ENCODE peak calls at places on chromosome 10, in six cellular contexts. C is islet precursor cell, G is endodermal cell, Y is left ventricle myocardium inferior, U is AG09309, X is WTC11. S is an unnamed sample.

GRCh38 chr10:112650588-112651030 is 203.6 kb downstream of the VTI1A start:
- DNase-seq in C (no peak), Y (no peak), G (no peak), U (no peak), X (no peak), S (no peak)

GRCh38 chr10:60942604-60943269 is 1.2 kb downstream of the RHOBTB1 start:
- DNase-seq in C (no peak), G (no peak), Y (peak), U (no peak), X (no peak), S (no peak)

GRCh38 chr10:114920459-114920858 is 17.5 kb upstream of the TRUB1 start:
- DNase-seq in Y (no peak), G (no peak), X (no peak), U (no peak), C (no peak), S (no peak)

GRCh38 chr10:51325649-51326048 is 251.4 kb downstream of the PRKG1 start:
- DNase-seq in U (no peak), Y (no peak), X (no peak), C (no peak), G (no peak), S (no peak)

GRCh38 chr10:118754132-118754555 is 626 bp downstream of the CACUL1 start:
- DNase-seq in C (peak), U (no peak), X (peak), G (peak), Y (peak), S (peak)

GRCh38 chr10:93816123-93816747 is 58.5 kb downstream of the LGI1 start:
- DNase-seq in G (peak), C (peak), U (peak), Y (peak), X (peak), S (peak)

GRCh38 chr10:22682237-22683192 is 31.9 kb downstream of the PIP4K2A start:
- DNase-seq in X (no peak), C (peak), G (no peak), Y (no peak), U (no peak), S (no peak)

GRCh38 chr10:112919721-112920120 is 30.3 kb upstream of the TCF7L2 start:
- DNase-seq in U (no peak), C (peak), X (no peak), G (no peak), Y (no peak), S (no peak)

GRCh38 chr10:97820305-97820704 is 29.3 kb upstream of the GOLGA7B start:
- DNase-seq in G (no peak), C (no peak), X (no peak), U (no peak), Y (no peak), S (no peak)

GRCh38 chr10:71584461-71584860 is 135.1 kb downstream of the C10orf105 start:
- DNase-seq in U (peak), G (no peak), C (no peak), X (no peak), Y (no peak), S (no peak)

GRCh38 chr10:32070645-32071044 is 14.4 kb upstream of the KIF5B start:
- DNase-seq in X (no peak), G (no peak), U (no peak), C (no peak), Y (no peak), S (no peak)

GRCh38 chr10:83542774-83543291 is 596.5 kb upstream of the GHITM start:
- DNase-seq in G (no peak), Y (no peak), C (peak), U (peak), X (no peak), S (no peak)

S was measured in H9.